ENCODE peak calls at places on chromosomes 1 and 21, in nine cellular contexts. One of them, this sample, is unnamed.

GRCh38 chr1:236741757-236742156 is 53.3 kb upstream of the MTR start:
- DNase-seq in keratinocyte: no peak
- DNase-seq in pancreas: no peak
- DNase-seq in A549: no peak
- DNase-seq in fibroblast of lung: no peak
- DNase-seq in ovary: no peak
- DNase-seq in astrocyte of the spinal cord: no peak
- DNase-seq in upper lobe of right lung: no peak
- DNase-seq in AG09319: no peak
- DNase-seq in this sample: no peak

GRCh38 chr1:43984855-43985254 is 5.8 kb downstream of the B4GALT2 start:
- DNase-seq in keratinocyte: no peak
- DNase-seq in pancreas: no peak
- DNase-seq in A549: no peak
- DNase-seq in fibroblast of lung: no peak
- DNase-seq in ovary: no peak
- DNase-seq in astrocyte of the spinal cord: no peak
- DNase-seq in upper lobe of right lung: peak; percentile 58
- DNase-seq in AG09319: no peak
- DNase-seq in this sample: no peak

GRCh38 chr1:233005703-233006102 is 55.3 kb downstream of the NTPCR start:
- DNase-seq in keratinocyte: no peak
- DNase-seq in pancreas: no peak
- DNase-seq in A549: no peak
- DNase-seq in fibroblast of lung: peak; percentile 71
- DNase-seq in ovary: no peak
- DNase-seq in astrocyte of the spinal cord: peak; percentile 12
- DNase-seq in upper lobe of right lung: no peak
- DNase-seq in AG09319: no peak
- DNase-seq in this sample: no peak

GRCh38 chr1:109636201-109636952 is 16.7 kb downstream of the AMPD2 start:
- DNase-seq in keratinocyte: no peak
- DNase-seq in pancreas: no peak
- DNase-seq in A549: no peak
- DNase-seq in fibroblast of lung: peak; percentile 62
- DNase-seq in ovary: no peak
- DNase-seq in astrocyte of the spinal cord: peak; percentile 40
- DNase-seq in upper lobe of right lung: no peak
- DNase-seq in AG09319: no peak
- DNase-seq in this sample: peak; percentile 64

GRCh38 chr1:177164380-177165068 is at the start of gene ASTN1:
- DNase-seq in keratinocyte: no peak
- DNase-seq in pancreas: no peak
- DNase-seq in A549: no peak
- DNase-seq in fibroblast of lung: peak; percentile 11
- DNase-seq in ovary: peak; percentile 20
- DNase-seq in astrocyte of the spinal cord: no peak
- DNase-seq in upper lobe of right lung: no peak
- DNase-seq in AG09319: no peak
- DNase-seq in this sample: no peak

GRCh38 chr1:68958957-68959356 is 462.1 kb upstream of the DEPDC1 start:
- DNase-seq in keratinocyte: no peak
- DNase-seq in pancreas: no peak
- DNase-seq in A549: no peak
- DNase-seq in fibroblast of lung: no peak
- DNase-seq in ovary: no peak
- DNase-seq in astrocyte of the spinal cord: no peak
- DNase-seq in upper lobe of right lung: no peak
- DNase-seq in AG09319: no peak
- DNase-seq in this sample: no peak

GRCh38 chr1:6638226-6638625 is 13.6 kb downstream of the THAP3 start:
- DNase-seq in keratinocyte: no peak
- DNase-seq in pancreas: peak; percentile 49
- DNase-seq in A549: no peak
- DNase-seq in fibroblast of lung: peak; percentile 82
- DNase-seq in ovary: peak; percentile 92
- DNase-seq in astrocyte of the spinal cord: peak; percentile 58
- DNase-seq in upper lobe of right lung: no peak
- DNase-seq in AG09319: peak; percentile 75
- DNase-seq in this sample: no peak

GRCh38 chr1:164772635-164773034 is 213.7 kb downstream of the PBX1 start:
- DNase-seq in keratinocyte: peak; percentile 76
- DNase-seq in pancreas: peak; percentile 74
- DNase-seq in A549: peak; percentile 47
- DNase-seq in fibroblast of lung: peak; percentile 99
- DNase-seq in ovary: no peak
- DNase-seq in astrocyte of the spinal cord: peak; percentile 91
- DNase-seq in upper lobe of right lung: peak; percentile 76
- DNase-seq in AG09319: peak; percentile 78
- DNase-seq in this sample: peak; percentile 95

GRCh38 chr1:205458777-205459566 is 3.1 kb upstream of the BLACAT1 start:
- DNase-seq in keratinocyte: no peak
- DNase-seq in pancreas: peak; percentile 51
- DNase-seq in A549: no peak
- DNase-seq in fibroblast of lung: peak; percentile 58
- DNase-seq in ovary: no peak
- DNase-seq in astrocyte of the spinal cord: peak; percentile 72
- DNase-seq in upper lobe of right lung: peak; percentile 55
- DNase-seq in AG09319: no peak
- DNase-seq in this sample: peak; percentile 79

GRCh38 chr1:183239793-183240625 is 53.9 kb downstream of the LAMC2 start:
- DNase-seq in keratinocyte: no peak
- DNase-seq in pancreas: no peak
- DNase-seq in A549: no peak
- DNase-seq in fibroblast of lung: no peak
- DNase-seq in ovary: no peak
- DNase-seq in astrocyte of the spinal cord: no peak
- DNase-seq in upper lobe of right lung: no peak
- DNase-seq in AG09319: no peak
- DNase-seq in this sample: no peak

GRCh38 chr21:45982758-45983731 is 1.5 kb downstream of the COL6A1 start:
- DNase-seq in keratinocyte: no peak
- DNase-seq in pancreas: no peak
- DNase-seq in A549: no peak
- DNase-seq in fibroblast of lung: no peak
- DNase-seq in ovary: peak; percentile 52
- DNase-seq in astrocyte of the spinal cord: no peak
- DNase-seq in upper lobe of right lung: peak; percentile 65
- DNase-seq in AG09319: no peak
- DNase-seq in this sample: no peak

GRCh38 chr1:33143181-33143580 is 38.7 kb downstream of the TRIM62 start:
- DNase-seq in keratinocyte: no peak
- DNase-seq in pancreas: no peak
- DNase-seq in A549: no peak
- DNase-seq in fibroblast of lung: peak; percentile 81
- DNase-seq in ovary: no peak
- DNase-seq in astrocyte of the spinal cord: peak; percentile 39
- DNase-seq in upper lobe of right lung: no peak
- DNase-seq in AG09319: no peak
- DNase-seq in this sample: no peak

GRCh38 chr1:246527402-246528088 is 20.5 kb upstream of the SMYD3 start:
- DNase-seq in keratinocyte: no peak
- DNase-seq in pancreas: no peak
- DNase-seq in A549: no peak
- DNase-seq in fibroblast of lung: no peak
- DNase-seq in ovary: no peak
- DNase-seq in astrocyte of the spinal cord: no peak
- DNase-seq in upper lobe of right lung: no peak
- DNase-seq in AG09319: no peak
- DNase-seq in this sample: no peak

GRCh38 chr1:210291786-210292275 is 36.9 kb upstream of the HHAT start:
- DNase-seq in keratinocyte: no peak
- DNase-seq in pancreas: peak; percentile 17
- DNase-seq in A549: no peak
- DNase-seq in fibroblast of lung: peak; percentile 88
- DNase-seq in ovary: no peak
- DNase-seq in astrocyte of the spinal cord: peak; percentile 40
- DNase-seq in upper lobe of right lung: no peak
- DNase-seq in AG09319: peak; percentile 93
- DNase-seq in this sample: no peak

DNA sequence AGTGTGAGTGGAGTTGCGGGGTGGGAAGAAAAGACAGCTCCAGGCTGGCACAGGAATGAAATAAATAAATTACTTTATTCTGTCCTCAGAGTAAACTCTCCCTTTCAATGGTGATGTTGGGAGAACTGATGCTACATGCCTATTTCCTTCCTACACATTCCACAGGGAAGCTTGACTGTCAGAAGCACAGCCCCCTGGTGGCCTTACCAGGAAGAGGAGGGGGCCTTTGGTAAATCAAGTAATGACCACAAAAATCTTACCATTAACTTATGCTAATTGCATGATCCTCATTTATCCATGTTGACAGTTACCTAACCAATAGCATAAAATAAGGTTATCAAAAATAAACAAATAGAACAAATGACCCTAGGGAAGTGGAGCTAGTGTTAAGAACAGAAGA is 605.0 kb upstream of the PKN2 start:
- DNase-seq in keratinocyte: no peak
- DNase-seq in pancreas: no peak
- DNase-seq in A549: no peak
- DNase-seq in fibroblast of lung: peak; percentile 18
- DNase-seq in ovary: no peak
- DNase-seq in astrocyte of the spinal cord: peak; percentile 3
- DNase-seq in upper lobe of right lung: no peak
- DNase-seq in AG09319: no peak
- DNase-seq in this sample: peak; percentile 27
- TF ChIP-seq CTCF in keratinocyte: peak; percentile 46
- TF ChIP-seq CTCF in pancreas: no peak
- TF ChIP-seq CTCF in A549: no peak
- TF ChIP-seq CTCF in fibroblast of lung: peak; percentile 42
- TF ChIP-seq CTCF in ovary: no peak
- TF ChIP-seq CTCF in astrocyte of the spinal cord: peak; percentile 56
- TF ChIP-seq CTCF in upper lobe of right lung: peak; percentile 25
- TF ChIP-seq CTCF in AG09319: peak; percentile 30
- TF ChIP-seq CTCF in this sample: no peak

DNA sequence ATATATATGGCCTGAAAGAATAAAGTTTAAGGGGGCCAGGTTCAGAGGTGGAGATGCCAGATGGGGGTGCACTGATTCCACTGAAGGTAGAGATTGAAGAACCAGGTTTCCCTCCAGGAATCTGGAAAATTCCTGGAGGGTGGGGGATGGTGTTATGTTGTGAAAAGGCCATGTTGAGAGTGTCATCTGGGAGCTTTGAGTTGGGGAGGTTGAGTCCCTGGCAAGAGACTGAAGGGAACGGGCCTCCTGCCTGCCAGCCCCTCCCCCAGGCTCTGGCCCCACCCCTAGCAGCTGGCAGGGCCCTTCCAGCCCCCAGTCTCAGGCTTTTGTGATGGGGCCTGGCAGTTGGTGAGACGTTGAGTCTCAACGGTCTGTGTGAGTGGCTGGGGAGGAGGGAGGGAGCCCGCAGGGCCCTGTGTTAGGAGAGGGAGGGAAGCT is 4.1 kb downstream of the PTPRU start:
- DNase-seq in keratinocyte: no peak
- DNase-seq in pancreas: no peak
- DNase-seq in A549: no peak
- DNase-seq in fibroblast of lung: no peak
- DNase-seq in ovary: no peak
- DNase-seq in astrocyte of the spinal cord: no peak
- DNase-seq in upper lobe of right lung: no peak
- DNase-seq in AG09319: no peak
- DNase-seq in this sample: no peak
- TF ChIP-seq CTCF in keratinocyte: peak; percentile 28
- TF ChIP-seq CTCF in pancreas: no peak
- TF ChIP-seq CTCF in A549: no peak
- TF ChIP-seq CTCF in fibroblast of lung: peak; percentile 19
- TF ChIP-seq CTCF in ovary: no peak
- TF ChIP-seq CTCF in astrocyte of the spinal cord: peak; percentile 33
- TF ChIP-seq CTCF in upper lobe of right lung: peak; percentile 11
- TF ChIP-seq CTCF in AG09319: peak; percentile 12
- TF ChIP-seq CTCF in this sample: no peak

DNA sequence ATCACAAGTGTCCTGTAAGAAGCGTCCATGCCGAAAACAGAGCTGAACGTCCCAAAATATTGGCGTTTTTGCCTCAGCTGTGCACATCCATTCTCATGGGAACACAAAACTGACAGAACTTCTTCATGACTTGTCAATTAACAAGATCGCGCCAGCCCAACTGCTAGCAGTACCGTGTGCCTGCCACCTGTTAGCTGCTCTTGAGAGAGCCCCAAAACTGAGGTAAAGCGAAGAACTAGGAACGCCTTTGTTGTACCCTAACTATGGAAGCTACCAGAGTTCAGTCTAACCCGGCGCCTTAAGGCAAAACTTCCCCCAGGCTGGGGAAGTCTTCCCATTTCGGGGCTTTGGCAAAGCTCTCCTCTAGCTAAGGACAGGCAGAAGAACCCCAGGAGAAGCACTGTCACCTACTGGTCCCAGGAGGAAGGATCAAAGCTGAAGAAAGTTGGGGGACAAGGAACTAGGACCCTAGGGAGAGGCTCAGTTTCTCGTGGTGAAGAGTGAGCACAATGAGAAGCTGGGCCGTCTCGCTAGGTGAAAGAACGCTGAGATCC is 719 bp downstream of the EYA3 start:
- DNase-seq in keratinocyte: no peak
- DNase-seq in pancreas: no peak
- DNase-seq in A549: no peak
- DNase-seq in fibroblast of lung: no peak
- DNase-seq in ovary: no peak
- DNase-seq in astrocyte of the spinal cord: no peak
- DNase-seq in upper lobe of right lung: no peak
- DNase-seq in AG09319: no peak
- DNase-seq in this sample: peak; percentile 47
- TF ChIP-seq CTCF in keratinocyte: peak; percentile 27
- TF ChIP-seq CTCF in pancreas: no peak
- TF ChIP-seq CTCF in A549: peak; percentile 15
- TF ChIP-seq CTCF in fibroblast of lung: peak; percentile 10
- TF ChIP-seq CTCF in ovary: no peak
- TF ChIP-seq CTCF in astrocyte of the spinal cord: peak; percentile 33
- TF ChIP-seq CTCF in upper lobe of right lung: no peak
- TF ChIP-seq CTCF in AG09319: peak; percentile 6
- TF ChIP-seq CTCF in this sample: no peak

DNA sequence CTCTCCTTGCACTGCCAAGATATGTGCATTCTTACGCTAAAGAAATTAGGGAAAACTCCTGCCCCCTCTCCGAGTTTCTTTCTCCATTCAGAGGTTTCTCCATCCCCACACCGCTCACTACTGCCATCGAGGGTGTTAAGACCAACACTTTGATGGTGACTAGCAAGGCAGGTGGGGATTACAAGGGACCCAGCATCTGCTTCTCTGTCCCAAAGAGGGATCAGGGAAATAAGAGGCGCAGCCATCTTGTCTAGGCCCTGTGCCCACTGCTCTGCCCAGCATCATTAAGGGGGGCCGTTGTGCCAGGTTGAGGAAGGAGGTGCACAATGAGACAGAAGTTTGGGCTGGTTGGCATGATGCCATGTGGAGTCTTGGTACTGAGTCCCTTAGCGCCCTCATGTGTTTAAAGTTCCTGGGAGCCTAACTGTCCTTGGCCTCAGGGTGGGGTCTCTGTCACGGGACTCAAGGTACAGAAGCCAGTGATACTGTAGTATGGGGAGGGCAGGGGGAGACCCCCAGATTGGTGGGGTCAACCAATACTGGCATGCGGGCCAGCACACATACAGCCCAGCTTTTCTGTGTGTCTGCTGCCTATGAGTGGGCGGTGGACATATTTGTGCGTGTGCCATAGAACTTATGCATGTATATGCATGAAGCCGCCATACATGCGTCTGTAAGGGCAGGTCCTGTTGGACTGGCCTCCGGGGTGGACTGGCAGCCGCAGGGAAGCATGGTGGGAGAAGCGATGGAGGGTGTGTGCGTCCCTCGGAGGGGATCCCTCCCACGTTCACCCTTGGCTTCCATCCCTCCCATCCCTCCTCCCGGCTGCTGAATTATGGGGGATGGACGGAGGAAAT is 5.5 kb downstream of the EFNA3 start:
- DNase-seq in keratinocyte: no peak
- DNase-seq in pancreas: peak; percentile 55
- DNase-seq in A549: no peak
- DNase-seq in fibroblast of lung: no peak
- DNase-seq in ovary: peak; percentile 75
- DNase-seq in astrocyte of the spinal cord: no peak
- DNase-seq in upper lobe of right lung: no peak
- DNase-seq in AG09319: no peak
- DNase-seq in this sample: peak; percentile 88
- TF ChIP-seq CTCF in keratinocyte: peak; percentile 74
- TF ChIP-seq CTCF in pancreas: no peak
- TF ChIP-seq CTCF in A549: no peak
- TF ChIP-seq CTCF in fibroblast of lung: peak; percentile 25
- TF ChIP-seq CTCF in ovary: no peak
- TF ChIP-seq CTCF in astrocyte of the spinal cord: peak; percentile 43
- TF ChIP-seq CTCF in upper lobe of right lung: no peak
- TF ChIP-seq CTCF in AG09319: peak; percentile 14
- TF ChIP-seq CTCF in this sample: peak; percentile 55

This sample was measured in MCF 10A.